ENCODE peak calls at places on chromosomes 1 and 21, in ten cellular contexts. S, E, T, B, F, Y, Q, J, M and G are unnamed samples.

GRCh38 chr1:9293512-9294439 is 1.1 kb downstream of the SPSB1 start:
- DNase-seq in J (no peak), M (peak; percentile 55), B (no peak), E (no peak), F (peak; percentile 33), Y (no peak), Q (no peak), S (peak; percentile 46), T (peak; percentile 30), G (no peak)

GRCh38 chr1:211529453-211529852 is 37.5 kb upstream of the RD3 start:
- DNase-seq in M (no peak), E (no peak), S (no peak), B (no peak), Y (no peak), F (no peak), T (no peak), J (no peak), Q (no peak), G (peak; percentile 37)

GRCh38 chr21:34932233-34932632 is 116.9 kb downstream of the RUNX1 start:
- DNase-seq in F (no peak), E (no peak), Y (no peak), T (no peak), S (no peak), J (no peak), Q (no peak), B (no peak), M (no peak), G (no peak)

GRCh38 chr1:47738560-47739182 is 258.5 kb downstream of the TRABD2B start:
- DNase-seq in Y (peak; percentile 40), F (peak; percentile 56), J (no peak), E (no peak), Q (peak; percentile 54), B (no peak), S (peak; percentile 34), T (no peak), M (peak; percentile 57), G (peak; percentile 53)

GRCh38 chr1:165925498-165926079 is 98.2 kb downstream of the UCK2 start:
- DNase-seq in S (no peak), Y (no peak), F (no peak), E (no peak), J (no peak), B (no peak), Q (no peak), M (no peak), T (no peak), G (no peak)

GRCh38 chr1:184449916-184450315 is 63.1 kb downstream of the C1orf21 start:
- DNase-seq in F (no peak), M (no peak), Q (no peak), B (no peak), Y (no peak), E (no peak), S (no peak), T (no peak), J (no peak), G (no peak)

GRCh38 chr1:41351262-41352151 is 9.7 kb upstream of the FOXO6 start:
- DNase-seq in E (no peak), J (no peak), Y (no peak), S (no peak), B (no peak), Q (no peak), T (no peak), M (no peak), F (no peak), G (no peak)

GRCh38 chr21:38768385-38769071 is 37.2 kb upstream of the ETS2 start:
- DNase-seq in J (no peak), Q (no peak), T (peak; percentile 22), F (no peak), S (no peak), Y (no peak), B (no peak), M (no peak), E (no peak), G (no peak)

GRCh38 chr1:231392380-231393131 is 29.5 kb downstream of the EGLN1 start:
- DNase-seq in T (no peak), Y (no peak), J (no peak), M (no peak), S (no peak), F (no peak), Q (no peak), B (no peak), E (no peak), G (no peak)

GRCh38 chr1:239243003-239243402 is 143.4 kb upstream of the CHRM3 start:
- DNase-seq in E (no peak), S (no peak), J (no peak), Y (no peak), Q (no peak), B (no peak), T (no peak), F (no peak), M (no peak), G (no peak)

GRCh38 chr1:44730741-44731512 is at the start of gene RNU5D-1:
- DNase-seq in E (peak; percentile 96), J (peak; percentile 97), F (peak; percentile 95), Q (peak; percentile 93), Y (peak; percentile 93), T (peak; percentile 96), M (peak; percentile 97), S (peak; percentile 97), B (peak; percentile 98), G (peak; percentile 86)

GRCh38 chr1:31238986-31239613 is 587 bp downstream of the NKAIN1 start:
- DNase-seq in J (no peak), Q (no peak), Y (no peak), T (no peak), M (peak; percentile 31), E (peak; percentile 53), S (no peak), F (no peak), B (no peak), G (no peak)

GRCh38 chr1:65817891-65818290 is 25.2 kb downstream of the PDE4B start:
- DNase-seq in B (no peak), J (no peak), T (no peak), S (no peak), Y (no peak), Q (no peak), E (no peak), M (no peak), F (no peak), G (no peak)
- TF ChIP-seq POLR2A in B (no peak), J (no peak), T (no peak), S (no peak), Y (no peak), Q (no peak), E (no peak), M (no peak), F (no peak), G (no peak)

DNA sequence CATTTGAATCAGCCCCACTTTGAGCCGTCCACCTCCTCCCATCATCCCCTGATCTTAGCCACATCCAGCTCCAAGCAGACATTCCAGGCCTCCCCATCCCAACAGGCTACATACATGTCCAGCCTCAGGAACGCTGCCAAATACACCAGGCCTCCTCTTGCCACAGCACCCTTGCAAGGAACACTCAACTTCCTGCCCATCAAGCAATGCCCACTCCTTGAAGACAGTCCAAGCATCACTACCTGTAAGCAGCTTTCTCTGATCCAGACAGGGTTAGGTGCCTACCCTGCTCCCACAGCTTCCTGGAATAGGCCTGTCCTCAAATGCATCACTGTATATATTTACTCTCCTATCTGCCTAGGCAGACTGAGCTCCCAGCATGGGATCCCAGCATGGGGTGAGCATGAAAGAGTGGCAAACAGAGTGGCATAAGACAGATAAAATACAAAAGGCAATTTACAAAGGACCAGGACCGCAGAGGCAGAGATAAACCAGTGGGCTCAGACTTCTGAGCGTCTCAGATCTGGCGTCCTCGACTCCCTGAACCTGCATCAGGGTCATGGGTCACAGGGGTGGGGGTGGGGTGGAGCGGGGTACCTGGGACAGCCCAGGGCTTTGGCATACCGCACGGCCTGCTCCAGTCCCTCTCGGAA is 816 bp downstream of the HYI start:
- DNase-seq in B (no peak), M (no peak), Y (no peak), T (peak; percentile 20), J (peak; percentile 60), S (peak; percentile 55), E (peak; percentile 83), Q (peak; percentile 58), F (peak; percentile 49), G (peak; percentile 39)
- H3K4me3 ChIP-seq in B (peak overlapping the region; percentile 70), M (peak overlapping the region; percentile 59), Y (peak overlapping the region; percentile 48), T (peak overlapping the region; percentile 67), J (peak overlapping the region; percentile 66), S (peak overlapping the region; percentile 60), E (peak overlapping the region; percentile 49), Q (no peak overlapping the region), F (peak overlapping the region; percentile 66), G (peak overlapping the region; percentile 56)

GRCh38 chr1:11906870-11907269 is 19.4 kb downstream of the KIAA2013 start:
- DNase-seq in E (no peak), F (no peak), S (no peak), B (no peak), J (no peak), M (no peak), Y (no peak), T (no peak), Q (no peak), G (no peak)

GRCh38 chr1:11907275-11908138 is 18.7 kb downstream of the KIAA2013 start:
- DNase-seq in Y (peak; percentile 90), M (peak; percentile 95), T (peak; percentile 91), S (peak; percentile 95), B (peak; percentile 98), F (peak; percentile 92), Q (peak; percentile 92), E (peak; percentile 97), J (peak; percentile 95), G (peak; percentile 90)

GRCh38 chr1:11912000-11912399 is 14.2 kb downstream of the KIAA2013 start:
- DNase-seq in S (no peak), M (no peak), B (no peak), J (no peak), Q (no peak), F (no peak), T (no peak), Y (no peak), E (no peak), G (no peak)

GRCh38 chr1:11904978-11905377 is 21.2 kb downstream of the KIAA2013 start:
- DNase-seq in J (no peak), B (no peak), Q (no peak), E (no peak), M (no peak), S (no peak), Y (no peak), F (no peak), T (no peak), G (no peak)

GRCh38 chr1:11908139-11909021 is 17.8 kb downstream of the KIAA2013 start:
- DNase-seq in Q (peak; percentile 95), S (peak; percentile 92), J (peak; percentile 91), M (peak; percentile 92), T (peak; percentile 90), B (peak; percentile 95), E (peak; percentile 94), F (peak; percentile 92), Y (peak; percentile 87), G (peak; percentile 95)
- TF ChIP-seq POLR2A in Q (peak; percentile 93), S (peak; percentile 97), J (peak; percentile 90), M (peak; percentile 100), T (peak; percentile 99), B (peak; percentile 100), E (peak; percentile 99), F (peak; percentile 69), Y (peak; percentile 92), G (peak; percentile 94)

DNA sequence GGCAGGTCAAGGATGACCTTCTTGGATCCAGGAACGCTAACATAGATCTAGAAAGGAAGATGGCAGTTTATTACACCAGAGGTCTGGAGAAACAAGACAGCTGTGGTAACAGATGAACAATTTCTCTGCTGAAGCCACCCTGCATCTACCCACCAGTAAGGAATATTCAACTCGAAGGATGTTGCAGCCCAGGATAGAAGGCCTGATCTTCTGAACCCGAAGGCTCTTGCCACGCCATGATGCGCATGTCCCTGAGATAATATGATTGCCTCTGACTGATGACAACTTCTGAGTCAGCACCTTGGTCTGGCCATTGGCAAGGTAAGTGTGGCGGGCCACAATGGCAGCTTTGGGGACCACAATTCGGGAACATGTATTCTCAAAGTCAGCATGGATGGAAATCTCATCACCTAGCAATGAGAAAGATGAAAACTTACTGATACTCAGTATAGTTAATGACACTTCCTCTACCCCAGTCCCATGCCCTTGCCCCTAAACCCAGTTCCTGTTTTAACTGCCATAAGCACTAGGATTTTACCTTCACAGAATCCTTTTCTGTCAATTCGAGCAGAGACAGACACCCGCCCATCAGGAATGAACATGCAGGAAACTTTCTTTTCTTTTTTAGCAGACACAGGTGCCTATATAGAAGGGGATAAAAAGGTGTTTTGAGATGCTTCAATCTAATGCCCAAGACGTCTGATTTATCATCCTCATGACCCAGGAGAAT is 1.8 kb downstream of the TXNIP start:
- DNase-seq in S (peak; percentile 33), B (no peak), M (no peak), J (peak; percentile 39), Q (peak; percentile 8), E (peak; percentile 65), T (peak; percentile 40), F (peak; percentile 43), Y (no peak), G (no peak)
- H3K4me3 ChIP-seq in S (peak overlapping the region; percentile 83), B (peak overlapping the region; percentile 85), M (peak overlapping the region; percentile 70), J (peak overlapping the region; percentile 60), Q (peak overlapping the region; percentile 97), E (peak overlapping the region; percentile 86), T (peak overlapping the region; percentile 83), F (peak overlapping the region; percentile 77), Y (peak overlapping the region; percentile 62), G (peak overlapping the region; percentile 64)